ENCODE peak calls at places on chromosomes 12 and 14, in five cellular contexts. I is left colon, M is myocyte, W is islet precursor cell, V is AG08396. F is an unnamed sample.
A peak's percentile ranks its signal among the peaks of the same experiment; 100 is the strongest.

GRCh38 chr12:109130755-109131521 is 14.6 kb downstream of the ACACB start:
- DNase-seq in I (no peak), M (peak; percentile 97), W (peak; percentile 54), V (peak; percentile 30), F (no peak)

GRCh38 chr14:61321385-61322010 is at the start of gene PRKCH:
- DNase-seq in I (peak; percentile 77), M (peak; percentile 49), W (peak; percentile 94), V (peak; percentile 60), F (peak; percentile 93)

GRCh38 chr12:23049180-23049579 is 424.2 kb downstream of the ETNK1 start:
- DNase-seq in I (no peak), M (no peak), W (no peak), V (no peak), F (no peak)

GRCh38 chr14:94423465-94424056 is 29.0 kb downstream of the SERPINA11 start:
- DNase-seq in I (peak; percentile 51), M (peak; percentile 51), W (peak; percentile 90), V (peak; percentile 69), F (peak; percentile 70)

GRCh38 chr12:65612440-65612839 is 211.8 kb upstream of the HMGA2 start:
- DNase-seq in I (no peak), M (no peak), W (no peak), V (no peak), F (no peak)

GRCh38 chr12:1350055-1350933 is 244.1 kb downstream of the FBXL14 start:
- DNase-seq in I (peak; percentile 60), M (peak; percentile 92), W (peak; percentile 74), V (peak; percentile 75), F (no peak)

GRCh38 chr12:69070319-69071090 is 137.5 kb upstream of the CPM start:
- DNase-seq in I (peak; percentile 60), M (peak; percentile 80), W (peak; percentile 83), V (peak; percentile 73), F (peak; percentile 67)

GRCh38 chr14:56334458-56334857 is 216.2 kb downstream of the PELI2 start:
- DNase-seq in I (no peak), M (no peak), W (no peak), V (no peak), F (no peak)

GRCh38 chr14:71203306-71203705 is 296.0 kb downstream of the PCNX1 start:
- DNase-seq in I (no peak), M (no peak), W (no peak), V (no peak), F (no peak)

GRCh38 chr12:101927042-101927441 is 49.7 kb downstream of the DRAM1 start:
- DNase-seq in I (no peak), M (no peak), W (no peak), V (no peak), F (no peak)

GRCh38 chr12:104276192-104277131 is 27.1 kb upstream of the EID3 start:
- DNase-seq in I (no peak), M (no peak), W (peak; percentile 22), V (no peak), F (no peak)

GRCh38 chr12:93050026-93050747 is 121.1 kb upstream of the EEA1 start:
- DNase-seq in I (no peak), M (peak; percentile 88), W (no peak), V (peak; percentile 27), F (no peak)

GRCh38 chr12:131118366-131118765 is 164.7 kb downstream of the ADGRD1 start:
- DNase-seq in I (peak; percentile 19), M (no peak), W (no peak), V (no peak), F (peak; percentile 4)

GRCh38 chr12:63066136-63066535 is 84.9 kb downstream of the AVPR1A start:
- DNase-seq in I (no peak), M (no peak), W (no peak), V (no peak), F (no peak)

F was measured in suprapubic skin.